ENCODE peak calls at places on chromosomes 1 and 21, in six cellular contexts. I is prostate gland, H is OCI-LY7, Z is dorsolateral prefrontal cortex, O is thyroid gland, A is heart right ventricle. F is an unnamed sample.

GRCh38 chr1:5779608-5780323 is 212.5 kb downstream of the NPHP4 start:
- DNase-seq in I (no peak), Z (no peak), H (no peak), O (no peak), A (no peak), F (no peak)

GRCh38 chr21:45463871-45464270 is 58.9 kb downstream of the COL18A1 start:
- DNase-seq in A (no peak), I (no peak), H (no peak), O (no peak), Z (peak), F (no peak)

GRCh38 chr1:58879464-58879863 is 95.6 kb upstream of the JUN start:
- DNase-seq in O (no peak), A (no peak), H (no peak), Z (no peak), I (no peak), F (no peak)

GRCh38 chr1:40662151-40662550 is 3.3 kb downstream of the RIMS3 start:
- DNase-seq in I (no peak), O (no peak), A (no peak), Z (no peak), H (no peak), F (no peak)

GRCh38 chr21:16192900-16193299 is 463.1 kb downstream of the USP25 start:
- DNase-seq in I (no peak), A (no peak), H (no peak), O (no peak), Z (no peak), F (no peak)

GRCh38 chr1:85626818-85627217 is 46.3 kb downstream of the CCN1 start:
- DNase-seq in A (no peak), H (no peak), I (no peak), Z (no peak), O (no peak), F (no peak)

GRCh38 chr1:183303901-183304300 is 114.3 kb downstream of the NMNAT2 start:
- DNase-seq in I (no peak), Z (no peak), O (no peak), A (no peak), H (no peak), F (no peak)

GRCh38 chr21:44255519-44255981 is 6.1 kb downstream of the DNMT3L start:
- DNase-seq in O (no peak), I (no peak), H (no peak), Z (no peak), A (no peak), F (no peak)

GRCh38 chr1:234696148-234696576 is 86.2 kb upstream of the IRF2BP2 start:
- DNase-seq in H (no peak), Z (no peak), O (no peak), A (no peak), I (no peak), F (no peak)

GRCh38 chr1:217534566-217534965 is 96.3 kb downstream of the GPATCH2 start:
- DNase-seq in H (no peak), I (no peak), A (no peak), Z (no peak), O (no peak), F (no peak)

GRCh38 chr1:154176341-154176740 is 15.6 kb downstream of the TPM3 start:
- DNase-seq in A (no peak), O (peak), Z (no peak), H (no peak), I (no peak), F (no peak)

GRCh38 chr1:89609781-89610456 is 23.0 kb upstream of the LRRC8C start:
- DNase-seq in Z (peak), A (peak), O (no peak), H (no peak), I (no peak), F (no peak)

GRCh38 chr1:244778356-244778755 is 57.1 kb upstream of the COX20 start:
- DNase-seq in A (no peak), O (no peak), H (no peak), Z (no peak), I (no peak), F (no peak)

GRCh38 chr1:108692724-108693655 is 880 bp downstream of the PRPF38B start:
- DNase-seq in I (peak), A (no peak), Z (no peak), H (peak), O (peak), F (peak)

GRCh38 chr1:112359961-112360767 is 35.9 kb upstream of the CTTNBP2NL start:
- DNase-seq in H (no peak), Z (no peak), I (peak), O (peak), A (peak), F (peak)

GRCh38 chr1:51558375-51558924 is 39.4 kb upstream of the EPS15 start:
- DNase-seq in I (no peak), O (no peak), H (no peak), A (no peak), Z (no peak), F (no peak)

GRCh38 chr1:176205322-176205914 is 1.7 kb downstream of the COP1 start:
- DNase-seq in O (no peak), A (no peak), H (peak), Z (no peak), I (no peak), F (no peak)

DNA sequence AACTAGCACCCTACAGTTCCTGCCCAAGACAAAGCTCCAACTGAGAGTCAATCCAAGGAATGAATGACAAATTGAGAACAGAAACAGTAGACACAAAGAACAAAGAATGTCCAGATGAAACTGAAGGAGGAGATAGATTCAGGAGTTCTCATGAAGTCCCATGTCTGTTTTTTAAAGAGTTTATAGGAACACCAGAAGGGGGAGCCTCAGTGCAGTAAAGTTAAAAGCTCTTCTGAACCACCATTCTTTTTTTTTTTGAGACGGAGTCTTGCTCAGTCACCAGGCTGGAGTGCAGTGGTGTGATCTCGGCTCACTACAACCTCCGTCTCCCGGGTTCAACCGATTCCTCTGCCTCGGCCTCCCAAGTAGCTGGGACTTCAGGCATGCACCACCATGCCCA is 323.6 kb downstream of the MRPL39 start:
- DNase-seq in Z (no peak), O (no peak), H (peak), A (no peak), I (no peak), F (no peak)
- TF ChIP-seq CTCF in Z (no peak), O (no peak), H (peak), A (no peak), I (no peak), F (no peak)

GRCh38 chr21:33844104-33844889 is 71.3 kb downstream of the ATP5PO start:
- DNase-seq in Z (no peak), H (no peak), I (peak), O (no peak), A (peak), F (no peak)
- H3K27ac ChIP-seq in Z (peak), H (no peak), I (no peak), O (no peak), A (no peak), F (no peak)

GRCh38 chr1:150234647-150235435 is 1.1 kb downstream of the ANP32E start:
- DNase-seq in Z (peak), O (peak), I (peak), A (peak), H (peak), F (peak)

GRCh38 chr1:150236614-150236934 is 662 bp upstream of the ANP32E start:
- DNase-seq in I (no peak), Z (no peak), H (no peak), A (no peak), O (no peak), F (no peak)

GRCh38 chr1:150235436-150235851 is 468 bp downstream of the ANP32E start:
- DNase-seq in A (no peak), I (no peak), O (peak), H (peak), Z (no peak), F (no peak)

GRCh38 chr1:150237746-150238145 is 1.8 kb upstream of the ANP32E start:
- DNase-seq in H (no peak), A (no peak), I (no peak), Z (no peak), O (no peak), F (no peak)

GRCh38 chr1:150235852-150236613 is at the start of gene ANP32E:
- DNase-seq in H (peak), I (peak), Z (peak), A (peak), O (peak), F (peak)
- TF ChIP-seq CTCF in H (peak), I (no peak), Z (no peak), A (no peak), O (peak), F (peak)

GRCh38 chr1:109910123-109910962 is at the start of gene CSF1:
- DNase-seq in A (peak), I (peak), O (peak), H (no peak), Z (peak), F (peak)
- H3K27ac ChIP-seq in A (peak), I (peak), O (peak), H (no peak), Z (peak), F (peak)

GRCh38 chr1:37391181-37391949 is 83.0 kb upstream of the ZC3H12A start:
- DNase-seq in A (no peak), I (no peak), H (no peak), O (no peak), Z (no peak), F (no peak)
- TF ChIP-seq CTCF in A (no peak), I (no peak), H (no peak), O (no peak), Z (no peak), F (no peak)

DNA sequence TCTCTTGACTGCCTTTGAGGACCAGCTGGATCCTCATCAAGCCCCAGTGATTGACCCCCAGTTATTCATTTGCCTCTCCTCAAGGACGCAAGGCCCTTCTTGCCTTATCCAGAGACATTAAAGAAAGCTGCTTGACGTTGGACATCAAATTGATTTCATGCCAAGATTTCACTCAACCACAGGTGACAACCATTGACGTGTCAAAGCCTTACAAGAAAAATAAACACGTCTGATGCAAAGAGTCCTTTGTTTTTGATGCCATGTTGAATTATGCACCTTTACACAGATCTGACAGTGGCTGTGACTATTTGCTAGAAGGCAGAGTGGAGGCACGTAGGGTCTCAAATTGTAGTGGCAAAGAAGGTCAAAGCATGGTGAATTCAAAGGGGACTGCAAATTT is 666.2 kb upstream of the CAMK1G start:
- DNase-seq in Z (no peak), O (no peak), A (no peak), H (no peak), I (no peak), F (no peak)
- H3K27ac ChIP-seq in Z (no peak), O (no peak), A (no peak), H (no peak), I (no peak), F (no peak)

GRCh38 chr1:79614762-79615161 is 608.2 kb upstream of the ADGRL4 start:
- DNase-seq in H (no peak), A (no peak), O (no peak), Z (no peak), I (no peak), F (no peak)

DNA sequence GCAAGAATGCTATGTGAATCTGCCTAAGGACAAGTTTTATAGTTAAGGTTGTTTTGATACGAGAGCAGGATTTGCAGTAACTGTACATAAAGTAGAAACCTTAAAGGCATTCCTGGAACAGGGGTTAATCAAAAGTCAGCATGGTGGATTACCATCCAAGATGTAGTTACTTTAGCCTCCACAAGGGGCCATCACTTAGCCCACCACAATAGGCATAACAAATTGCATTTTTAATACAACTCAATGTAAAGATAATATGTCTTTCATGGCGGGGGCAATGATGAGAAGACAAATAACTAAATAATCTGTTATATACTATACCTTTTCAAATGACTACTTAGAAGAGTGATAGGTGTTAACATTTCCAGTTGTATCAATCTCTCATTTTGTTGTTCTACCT is 611.2 kb upstream of the ADGRL4 start:
- DNase-seq in I (no peak), A (no peak), Z (no peak), H (peak), O (no peak), F (no peak)
- TF ChIP-seq CTCF in I (no peak), A (no peak), Z (no peak), H (peak), O (no peak), F (no peak)

DNA sequence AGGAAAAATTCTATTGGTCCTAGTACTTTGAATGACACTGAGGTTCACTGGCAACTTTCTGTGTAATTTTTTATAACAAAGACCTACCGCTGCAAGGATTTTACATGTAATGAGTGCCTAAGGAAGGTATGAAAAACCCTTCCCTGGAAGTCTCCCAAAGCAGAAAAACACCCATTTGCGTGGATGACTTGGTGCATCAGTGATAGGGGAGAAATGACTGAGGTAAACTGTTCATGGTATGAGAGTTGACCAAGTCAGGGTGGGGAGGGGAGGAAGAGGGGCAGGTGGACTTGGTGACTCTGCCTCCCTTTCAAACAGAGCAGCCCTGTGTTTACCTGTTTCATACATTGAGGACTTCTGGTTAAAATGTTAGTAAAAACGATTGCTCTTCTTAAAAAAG is 78.8 kb upstream of the IPO9 start:
- DNase-seq in H (no peak), A (no peak), O (no peak), Z (no peak), I (no peak), F (no peak)
- H3K27ac ChIP-seq in H (no peak), A (peak), O (peak), Z (peak), I (no peak), F (no peak)